ENCODE peak calls at places on chromosomes 3 and 15, in seven cellular contexts. M, D, V, U, Y, O and J are unnamed samples.

GRCh38 chr3:129230311-129231019 is 18.9 kb upstream of the COPG1 start:
- DNase-seq in M (peak), D (no peak), V (peak), U (peak), Y (no peak), O (no peak), J (no peak)

GRCh38 chr3:71987089-71987735 is 202.3 kb upstream of the PROK2 start:
- DNase-seq in M (peak), D (no peak), V (no peak), U (peak), Y (no peak), O (no peak), J (no peak)

GRCh38 chr3:9105421-9105820 is 142.1 kb upstream of the RAD18 start:
- DNase-seq in M (peak), D (no peak), V (no peak), U (no peak), Y (no peak), O (no peak), J (no peak)

GRCh38 chr15:75533945-75534344 is 45.2 kb downstream of the PTPN9 start:
- DNase-seq in M (no peak), D (no peak), V (no peak), U (no peak), Y (no peak), O (no peak), J (no peak)

GRCh38 chr3:122932251-122932967 is 95.2 kb downstream of the SEMA5B start:
- DNase-seq in M (peak), D (no peak), V (no peak), U (no peak), Y (no peak), O (no peak), J (no peak)

GRCh38 chr3:175294793-175295192 is 435.7 kb downstream of the NAALADL2 start:
- DNase-seq in M (no peak), D (no peak), V (no peak), U (no peak), Y (no peak), O (no peak), J (no peak)

GRCh38 chr3:118974356-118975097 is 60.1 kb downstream of the IGSF11 start:
- DNase-seq in M (no peak), D (no peak), V (no peak), U (no peak), Y (no peak), O (no peak), J (no peak)

GRCh38 chr15:41401904-41402267 is 410 bp downstream of the NDUFAF1 start:
- DNase-seq in M (no peak), D (no peak), V (no peak), U (no peak), Y (no peak), O (no peak), J (no peak)

GRCh38 chr15:43212951-43213350 is 7.9 kb downstream of the EPB42 start:
- DNase-seq in M (no peak), D (no peak), V (no peak), U (no peak), Y (no peak), O (no peak), J (no peak)

GRCh38 chr3:158330820-158331219 is 220.9 kb downstream of the RSRC1 start:
- DNase-seq in M (peak), D (no peak), V (no peak), U (no peak), Y (no peak), O (no peak), J (no peak)

GRCh38 chr15:40096094-40096876 is 12.4 kb downstream of the BMF start:
- DNase-seq in M (no peak), D (no peak), V (no peak), U (no peak), Y (no peak), O (no peak), J (no peak)

GRCh38 chr3:197478746-197479668 is 76.8 kb downstream of the BDH1 start:
- DNase-seq in M (no peak), D (no peak), V (no peak), U (peak), Y (no peak), O (no peak), J (no peak)

GRCh38 chr3:159189994-159190669 is 388.3 kb downstream of the MFSD1 start:
- DNase-seq in M (peak), D (no peak), V (no peak), U (no peak), Y (no peak), O (no peak), J (no peak)

GRCh38 chr3:144585953-144586352 is 614.3 kb downstream of the DIPK2A start:
- DNase-seq in M (no peak), D (no peak), V (no peak), U (no peak), Y (no peak), O (no peak), J (no peak)

GRCh38 chr3:29247088-29247745 is 33.7 kb upstream of the RBMS3 start:
- DNase-seq in M (no peak), D (no peak), V (no peak), U (no peak), Y (no peak), O (no peak), J (no peak)

GRCh38 chr3:122903171-122903570 is 108.3 kb downstream of the SLC49A4 start:
- DNase-seq in M (no peak), D (peak), V (no peak), U (no peak), Y (no peak), O (no peak), J (no peak)

GRCh38 chr15:80264031-80264430 is 12.0 kb upstream of the CTXND1 start:
- DNase-seq in M (peak), D (no peak), V (no peak), U (peak), Y (no peak), O (no peak), J (no peak)

GRCh38 chr3:151225040-151225975 is 22.3 kb upstream of the GPR171 start:
- DNase-seq in M (no peak), D (no peak), V (no peak), U (no peak), Y (no peak), O (no peak), J (no peak)

GRCh38 chr3:99473321-99473751 is 165.1 kb upstream of the COL8A1 start:
- DNase-seq in M (peak), D (no peak), V (no peak), U (no peak), Y (no peak), O (peak), J (no peak)

GRCh38 chr3:34212175-34212574 is 413.7 kb downstream of the PDCD6IP start:
- DNase-seq in M (no peak), D (no peak), V (no peak), U (peak), Y (no peak), O (no peak), J (no peak)

GRCh38 chr3:54122046-54122801 is at the start of gene CACNA2D3:
- DNase-seq in M (peak), D (peak), V (peak), U (peak), Y (no peak), O (no peak), J (no peak)

GRCh38 chr3:23490459-23490858 is 287.3 kb downstream of the UBE2E2 start:
- DNase-seq in M (peak), D (no peak), V (no peak), U (peak), Y (no peak), O (no peak), J (no peak)

GRCh38 chr3:53255775-53256703 is at the start of gene TKT:
- DNase-seq in M (peak), D (peak), V (peak), U (peak), Y (peak), O (peak), J (peak)

GRCh38 chr3:64234571-64234970 is 9.3 kb upstream of the PRICKLE2 start:
- DNase-seq in M (no peak), D (no peak), V (no peak), U (no peak), Y (no peak), O (no peak), J (no peak)

GRCh38 chr3:189363856-189364255 is 192.1 kb downstream of the TPRG1 start:
- DNase-seq in M (peak), D (no peak), V (no peak), U (peak), Y (no peak), O (no peak), J (no peak)

GRCh38 chr3:57048728-57049127 is 11.7 kb upstream of the SPATA12 start:
- DNase-seq in M (no peak), D (no peak), V (no peak), U (no peak), Y (no peak), O (no peak), J (no peak)

GRCh38 chr15:29924750-29925149 is 102.5 kb upstream of the TJP1 start:
- DNase-seq in M (peak), D (no peak), V (peak), U (peak), Y (no peak), O (no peak), J (no peak)

GRCh38 chr3:42014949-42015533 is 53.1 kb upstream of the ULK4 start:
- DNase-seq in M (peak), D (no peak), V (peak), U (peak), Y (no peak), O (no peak), J (peak)

GRCh38 chr3:36729204-36730056 is 34.9 kb downstream of the DCLK3 start:
- DNase-seq in M (peak), D (no peak), V (no peak), U (peak), Y (no peak), O (peak), J (no peak)

GRCh38 chr15:98018761-98019351 is 58.4 kb downstream of the ARRDC4 start:
- DNase-seq in M (no peak), D (no peak), V (no peak), U (no peak), Y (no peak), O (no peak), J (no peak)

GRCh38 chr3:140927279-140927678 is 14.4 kb upstream of the SLC25A36 start:
- DNase-seq in M (no peak), D (no peak), V (no peak), U (no peak), Y (no peak), O (no peak), J (no peak)

GRCh38 chr3:64088408-64089136 is 65.3 kb upstream of the PSMD6 start:
- DNase-seq in M (peak), D (no peak), V (no peak), U (no peak), Y (no peak), O (no peak), J (no peak)

GRCh38 chr15:75720297-75720696 is 7.6 kb upstream of the CSPG4 start:
- DNase-seq in M (no peak), D (no peak), V (no peak), U (no peak), Y (no peak), O (no peak), J (no peak)

GRCh38 chr15:53872410-53872809 is 105.8 kb upstream of the UNC13C start:
- DNase-seq in M (no peak), D (no peak), V (no peak), U (no peak), Y (no peak), O (no peak), J (no peak)

GRCh38 chr3:192092388-192093005 is 631.5 kb downstream of the PYDC2 start:
- DNase-seq in M (no peak), D (no peak), V (no peak), U (no peak), Y (no peak), O (no peak), J (no peak)

GRCh38 chr3:27939940-27940339 is 217.8 kb upstream of the EOMES start:
- DNase-seq in M (peak), D (no peak), V (no peak), U (peak), Y (no peak), O (no peak), J (no peak)

GRCh38 chr15:69035205-69035917 is 20.9 kb downstream of the NOX5 start:
- DNase-seq in M (peak), D (peak), V (no peak), U (no peak), Y (no peak), O (no peak), J (no peak)

GRCh38 chr3:156865732-156866131 is 39.6 kb downstream of the LEKR1 start:
- DNase-seq in M (peak), D (no peak), V (no peak), U (peak), Y (no peak), O (no peak), J (no peak)
- TF ChIP-seq CTCF in M (no peak), D (no peak), V (no peak), U (no peak), Y (no peak), O (peak), J (no peak)

GRCh38 chr3:17643691-17644090 is 98.7 kb downstream of the TBC1D5 start:
- DNase-seq in M (peak), D (no peak), V (no peak), U (peak), Y (no peak), O (peak), J (no peak)

GRCh38 chr3:17642474-17642873 is 100.0 kb downstream of the TBC1D5 start:
- DNase-seq in M (peak), D (no peak), V (no peak), U (no peak), Y (no peak), O (no peak), J (no peak)

GRCh38 chr3:17639765-17640164 is 102.7 kb downstream of the TBC1D5 start:
- DNase-seq in M (peak), D (no peak), V (no peak), U (peak), Y (no peak), O (peak), J (no peak)

GRCh38 chr3:17640466-17640865 is 102.0 kb downstream of the TBC1D5 start:
- DNase-seq in M (peak), D (no peak), V (no peak), U (peak), Y (no peak), O (no peak), J (no peak)

DNA sequence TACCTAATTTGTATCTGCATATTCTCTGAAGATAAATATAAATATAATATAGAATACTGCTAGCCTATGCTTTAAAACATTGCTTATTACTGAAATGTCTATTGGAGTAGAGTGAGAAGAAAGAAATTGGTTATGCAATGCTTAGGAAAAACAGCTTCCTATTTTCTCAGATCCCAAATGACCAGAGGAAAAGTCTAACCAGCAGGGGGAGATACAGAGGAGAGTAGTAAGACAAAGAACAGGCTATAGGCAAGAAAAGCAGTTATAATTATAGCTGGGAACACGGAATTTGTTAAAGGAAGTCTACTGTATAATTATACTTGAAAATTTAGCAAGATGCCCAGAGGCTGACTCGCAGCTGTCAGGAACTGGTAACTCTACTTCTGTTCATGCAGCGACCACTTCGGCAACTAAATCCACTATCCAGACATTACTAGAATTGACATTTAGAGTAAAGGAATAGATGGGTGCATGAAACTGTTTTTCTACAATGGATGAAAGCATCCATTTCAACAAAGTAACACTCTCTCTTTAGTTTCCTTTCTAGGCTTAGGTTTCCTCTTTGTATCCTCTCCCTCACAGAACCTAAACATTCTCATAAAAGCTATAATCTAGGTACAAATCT is 97.2 kb downstream of the TBC1D5 start:
- DNase-seq in M (peak), D (no peak), V (no peak), U (peak), Y (no peak), O (peak), J (no peak)
- TF ChIP-seq CTCF in M (peak), D (peak), V (peak), U (peak), Y (peak), O (peak), J (peak)

DNA sequence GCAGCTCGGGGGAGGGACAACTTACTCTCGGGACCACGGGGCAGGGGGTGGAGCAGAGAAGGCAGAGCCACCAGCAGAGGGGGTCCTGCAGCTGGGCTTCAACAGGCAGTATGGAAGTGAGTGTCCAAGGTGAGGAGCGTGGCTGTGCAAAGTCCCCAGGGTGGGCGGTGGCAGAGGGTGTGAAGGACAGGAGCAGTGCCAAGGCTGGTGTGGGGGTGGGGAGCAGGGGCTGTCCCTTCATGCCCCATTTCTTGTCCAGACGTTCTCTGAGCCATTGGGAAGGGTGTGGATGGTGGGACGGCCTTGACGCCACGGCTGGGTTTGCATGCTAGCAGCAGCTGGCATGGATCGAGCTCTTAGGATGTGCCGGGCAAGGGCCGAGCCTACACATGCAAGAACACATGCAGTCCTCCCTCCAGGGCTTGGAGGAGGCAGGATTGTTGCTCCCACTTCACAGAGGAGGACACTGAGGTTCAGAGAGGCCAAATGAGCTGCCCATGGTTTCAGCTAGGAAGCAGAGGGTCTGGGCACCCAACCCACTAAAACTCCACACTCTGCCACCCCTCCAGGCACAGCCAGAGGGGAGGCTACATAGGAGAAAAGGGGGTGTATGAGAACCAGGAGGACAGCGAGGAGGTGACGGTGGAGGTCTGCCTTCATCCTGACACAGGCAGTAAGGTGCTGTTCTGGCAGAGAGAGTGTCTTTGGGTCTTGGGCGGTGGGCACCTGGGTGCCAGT is 93.6 kb downstream of the TBC1D2B start:
- DNase-seq in M (no peak), D (peak), V (no peak), U (no peak), Y (no peak), O (no peak), J (no peak)
- TF ChIP-seq CTCF in M (peak), D (peak), V (no peak), U (no peak), Y (no peak), O (peak), J (no peak)

GRCh38 chr3:58358092-58358491 is 25.4 kb downstream of the PXK start:
- DNase-seq in M (no peak), D (no peak), V (no peak), U (no peak), Y (no peak), O (no peak), J (no peak)
- TF ChIP-seq CTCF in M (no peak), D (no peak), V (no peak), U (no peak), Y (no peak), O (no peak), J (no peak)